ENCODE peak calls at places on chromosomes 16 and 17, in seven cellular contexts. N, M, U, V, Z, D and O are unnamed samples.
A peak's percentile ranks its signal among the peaks of the same experiment; 100 is the strongest.

GRCh38 chr17:61575352-61575975 is 15.6 kb downstream of the NACA2 start:
- DNase-seq in N (no peak), M (no peak), U (no peak), V (no peak), Z (no peak), D (no peak), O (no peak)

GRCh38 chr17:61411114-61411943 is 11.7 kb downstream of the TBX2 start:
- DNase-seq in N (no peak), M (peak; percentile 49), U (peak; percentile 57), V (peak; percentile 31), Z (peak; percentile 79), D (peak; percentile 47), O (peak; percentile 69)

GRCh38 chr17:21368545-21369246 is 7.5 kb upstream of the KCNJ12 start:
- DNase-seq in N (no peak), M (no peak), U (no peak), V (no peak), Z (no peak), D (no peak), O (no peak)

GRCh38 chr16:50376997-50377396 is 8.2 kb upstream of the BRD7 start:
- DNase-seq in N (no peak), M (no peak), U (no peak), V (no peak), Z (no peak), D (no peak), O (no peak)

GRCh38 chr16:2289282-2289681 is 21.4 kb upstream of the RNPS1 start:
- DNase-seq in N (no peak), M (no peak), U (no peak), V (no peak), Z (no peak), D (no peak), O (no peak)

GRCh38 chr17:521168-521525 is 168.5 kb upstream of the RPH3AL start:
- DNase-seq in N (no peak), M (no peak), U (no peak), V (no peak), Z (no peak), D (no peak), O (no peak)

GRCh38 chr16:87657621-87658192 is 55.4 kb downstream of the JPH3 start:
- DNase-seq in N (no peak), M (no peak), U (no peak), V (no peak), Z (no peak), D (no peak), O (no peak)

GRCh38 chr17:40343126-40344119 is 21.1 kb downstream of the GJD3 start:
- DNase-seq in N (no peak), M (no peak), U (no peak), V (peak; percentile 50), Z (no peak), D (no peak), O (no peak)

GRCh38 chr17:67258836-67259468 is 14.0 kb upstream of the HELZ start:
- DNase-seq in N (no peak), M (peak; percentile 60), U (no peak), V (peak; percentile 85), Z (no peak), D (peak; percentile 35), O (no peak)

GRCh38 chr17:76811028-76811427 is 57.2 kb upstream of the MGAT5B start:
- DNase-seq in N (no peak), M (no peak), U (no peak), V (no peak), Z (peak; percentile 66), D (no peak), O (no peak)

GRCh38 chr16:12170103-12171025 is 193.8 kb downstream of the SNX29 start:
- DNase-seq in N (no peak), M (no peak), U (no peak), V (no peak), Z (no peak), D (no peak), O (no peak)

GRCh38 chr17:5587431-5588032 is 3.2 kb upstream of the NLRP1 start:
- DNase-seq in N (peak; percentile 78), M (no peak), U (peak; percentile 40), V (peak; percentile 71), Z (peak; percentile 68), D (peak; percentile 41), O (peak; percentile 62)

GRCh38 chr16:74984194-74984669 is 691 bp downstream of the WDR59 start:
- DNase-seq in N (no peak), M (no peak), U (no peak), V (no peak), Z (no peak), D (peak; percentile 35), O (no peak)

GRCh38 chr16:67740391-67740790 is 21.3 kb upstream of the GFOD2 start:
- DNase-seq in N (no peak), M (no peak), U (no peak), V (no peak), Z (no peak), D (no peak), O (no peak)

GRCh38 chr16:70380205-70380918 is 33.7 kb downstream of the DDX19A start:
- DNase-seq in N (peak; percentile 20), M (peak; percentile 51), U (no peak), V (peak; percentile 58), Z (peak; percentile 54), D (peak; percentile 88), O (peak; percentile 34)

GRCh38 chr17:82772026-82772425 is 20.2 kb downstream of the TBCD start:
- DNase-seq in N (no peak), M (no peak), U (no peak), V (no peak), Z (no peak), D (no peak), O (no peak)

GRCh38 chr17:28204751-28205150 is 114.2 kb upstream of the TMEM97 start:
- DNase-seq in N (no peak), M (no peak), U (no peak), V (no peak), Z (no peak), D (no peak), O (no peak)

GRCh38 chr16:27264151-27264550 is 4.4 kb downstream of the NSMCE1 start:
- DNase-seq in N (no peak), M (no peak), U (no peak), V (no peak), Z (no peak), D (no peak), O (no peak)

GRCh38 chr16:57019746-57020145 is 30.4 kb downstream of the NLRC5 start:
- DNase-seq in N (no peak), M (no peak), U (no peak), V (no peak), Z (no peak), D (no peak), O (no peak)

GRCh38 chr17:19977360-19978205 is at the start of gene AKAP10:
- DNase-seq in N (peak; percentile 91), M (peak; percentile 87), U (peak; percentile 95), V (peak; percentile 92), Z (peak; percentile 99), D (peak; percentile 95), O (peak; percentile 97)

GRCh38 chr16:73020409-73020884 is 27.5 kb downstream of the ZFHX3 start:
- DNase-seq in N (no peak), M (no peak), U (no peak), V (no peak), Z (no peak), D (no peak), O (no peak)

GRCh38 chr17:19022747-19023146 is 18.2 kb upstream of the FAM83G start:
- DNase-seq in N (no peak), M (no peak), U (no peak), V (no peak), Z (no peak), D (no peak), O (no peak)

GRCh38 chr17:34719569-34719968 is 140.2 kb downstream of the TMEM132E start:
- DNase-seq in N (no peak), M (no peak), U (no peak), V (no peak), Z (no peak), D (no peak), O (no peak)

GRCh38 chr16:23452221-23452571 is 793 bp downstream of the COG7 start:
- DNase-seq in N (no peak), M (no peak), U (no peak), V (no peak), Z (no peak), D (no peak), O (no peak)